ENCODE peak calls at places on chromosome 6, in seven cellular contexts. P, O, A, Q, U, Z and X are unnamed samples.

GRCh38 chr6:40906759-40907158 is 132.3 kb downstream of the UNC5CL start:
- DNase-seq in P (peak; percentile 71), Q (no peak), A (peak; percentile 90), Z (no peak), U (no peak), O (no peak), X (no peak)

GRCh38 chr6:129385117-129385516 is 324.9 kb downstream of the ARHGAP18 start:
- DNase-seq in Q (no peak), O (no peak), U (no peak), A (no peak), Z (no peak), P (no peak), X (no peak)

GRCh38 chr6:16228709-16229665 is 9.4 kb upstream of the GMPR start:
- DNase-seq in P (peak; percentile 35), Z (no peak), U (no peak), Q (no peak), O (no peak), A (peak; percentile 35), X (no peak)

GRCh38 chr6:42988486-42989020 is 4.2 kb downstream of the PPP2R5D start:
- DNase-seq in A (peak; percentile 19), Z (no peak), P (peak; percentile 57), U (no peak), O (peak; percentile 7), Q (no peak), X (no peak)

GRCh38 chr6:27073441-27073840 is 174.1 kb upstream of the PRSS16 start:
- DNase-seq in Q (no peak), U (no peak), O (no peak), P (no peak), Z (no peak), A (no peak), X (no peak)

GRCh38 chr6:44002591-44003344 is 124.5 kb downstream of the MRPL14 start:
- DNase-seq in U (peak; percentile 88), P (peak; percentile 77), Q (no peak), Z (peak; percentile 65), A (no peak), O (peak; percentile 78), X (peak; percentile 15)

GRCh38 chr6:141421378-141421777 is 711.3 kb upstream of the GJE1 start:
- DNase-seq in Q (peak; percentile 8), O (no peak), Z (no peak), A (peak; percentile 82), P (peak; percentile 91), U (no peak), X (no peak)

GRCh38 chr6:168674595-168674994 is 233.6 kb downstream of the SMOC2 start:
- DNase-seq in Q (no peak), U (no peak), Z (no peak), O (no peak), A (no peak), P (no peak), X (no peak)

GRCh38 chr6:151553416-151554158 is 59.8 kb downstream of the CCDC170 start:
- DNase-seq in Z (no peak), P (no peak), Q (no peak), U (no peak), O (no peak), A (no peak), X (no peak)

GRCh38 chr6:5425267-5425666 is 164.0 kb downstream of the FARS2 start:
- DNase-seq in Z (no peak), Q (no peak), O (no peak), P (no peak), U (no peak), A (no peak), X (no peak)

GRCh38 chr6:56368484-56368883 is 121.1 kb upstream of the COL21A1 start:
- DNase-seq in U (no peak), P (no peak), O (no peak), Q (no peak), Z (no peak), A (no peak), X (no peak)

GRCh38 chr6:160428069-160428430 is 79.9 kb downstream of the SLC22A3 start:
- DNase-seq in A (no peak), U (no peak), Q (no peak), P (no peak), Z (no peak), O (no peak), X (no peak)

GRCh38 chr6:125273965-125274364 is 27.8 kb downstream of the HDDC2 start:
- DNase-seq in U (no peak), Z (no peak), O (no peak), Q (peak; percentile 10), P (peak; percentile 29), A (peak; percentile 94), X (no peak)

GRCh38 chr6:55902796-55903195 is 27.4 kb upstream of the BMP5 start:
- DNase-seq in A (no peak), Z (no peak), O (no peak), Q (no peak), U (no peak), P (no peak), X (no peak)

GRCh38 chr6:71444222-71444621 is 155.6 kb downstream of the OGFRL1 start:
- DNase-seq in Q (no peak), Z (no peak), A (peak; percentile 40), P (no peak), O (no peak), U (no peak), X (no peak)

GRCh38 chr6:31776961-31777666 is at the start of gene VWA7:
- DNase-seq in Z (peak; percentile 96), A (peak; percentile 88), U (no peak), O (peak; percentile 39), P (peak; percentile 89), Q (peak; percentile 84), X (no peak)

GRCh38 chr6:111764238-111765182 is 108.7 kb downstream of the FYN start:
- DNase-seq in U (peak; percentile 56), Q (no peak), P (no peak), Z (no peak), O (peak; percentile 38), A (no peak), X (peak; percentile 26)

GRCh38 chr6:67779876-67780275 is 855.2 kb upstream of the ADGRB3 start:
- DNase-seq in U (no peak), O (no peak), Q (no peak), Z (no peak), A (no peak), P (no peak), X (no peak)

GRCh38 chr6:111724505-111724904 is 118.8 kb upstream of the TRAF3IP2 start:
- DNase-seq in O (no peak), A (no peak), Q (no peak), U (no peak), P (no peak), Z (peak; percentile 66), X (peak; percentile 88)

GRCh38 chr6:152532556-152533422 is 104.4 kb downstream of the SYNE1 start:
- DNase-seq in A (peak; percentile 27), Z (no peak), P (no peak), Q (no peak), O (no peak), U (no peak), X (no peak)

GRCh38 chr6:149860513-149860833 is 3.7 kb downstream of the LRP11 start:
- DNase-seq in O (no peak), A (no peak), P (no peak), U (no peak), Z (no peak), Q (no peak), X (no peak)

GRCh38 chr6:132298344-132298949 is 102.8 kb downstream of the MOXD1 start:
- DNase-seq in U (peak; percentile 62), A (peak; percentile 60), Z (peak; percentile 66), O (peak; percentile 84), P (peak; percentile 64), Q (peak; percentile 36), X (peak; percentile 80)

GRCh38 chr6:9272671-9273070 is 837.3 kb upstream of the SLC35B3 start:
- DNase-seq in Z (no peak), A (no peak), Q (no peak), O (no peak), U (no peak), P (peak; percentile 6), X (no peak)

GRCh38 chr6:82144852-82145332 is 102.7 kb downstream of the IBTK start:
- DNase-seq in A (peak; percentile 86), P (peak; percentile 91), U (peak; percentile 11), Z (no peak), O (peak; percentile 17), Q (peak; percentile 57), X (no peak)

GRCh38 chr6:138238368-138238767 is 20.1 kb upstream of the PBOV1 start:
- DNase-seq in Z (no peak), U (no peak), Q (no peak), O (no peak), P (no peak), A (no peak), X (no peak)
- TF ChIP-seq EZH2phosphoT487 in Z (no peak), U (no peak), Q (no peak), O (no peak), P (no peak), A (no peak), X (no peak)

GRCh38 chr6:134534708-134535149 is 216.8 kb upstream of the SGK1 start:
- DNase-seq in U (no peak), O (no peak), Z (no peak), P (peak; percentile 74), Q (no peak), A (peak; percentile 43), X (no peak)

GRCh38 chr6:134535831-134536230 is 217.9 kb upstream of the SGK1 start:
- DNase-seq in P (no peak), Q (no peak), A (peak; percentile 4), Z (no peak), O (no peak), U (no peak), X (no peak)

GRCh38 chr6:134539865-134540323 is 222.0 kb upstream of the SGK1 start:
- DNase-seq in Z (no peak), P (no peak), U (no peak), Q (no peak), O (peak; percentile 2), A (no peak), X (no peak)

GRCh38 chr6:134533991-134534390 is 216.1 kb upstream of the SGK1 start:
- DNase-seq in U (no peak), A (no peak), Q (no peak), Z (no peak), P (no peak), O (no peak), X (no peak)

GRCh38 chr6:134537146-134537555 is 219.2 kb upstream of the SGK1 start:
- DNase-seq in P (peak; percentile 96), Q (peak; percentile 92), A (peak; percentile 93), O (no peak), Z (no peak), U (no peak), X (no peak)
- TF ChIP-seq EZH2phosphoT487 in P (no peak), Q (no peak), A (no peak), O (no peak), Z (no peak), U (no peak), X (no peak)

GRCh38 chr6:127266892-127267741 is 453 bp downstream of the RNF146 start:
- DNase-seq in Q (peak; percentile 13), Z (peak; percentile 54), O (peak; percentile 61), P (peak; percentile 79), U (peak; percentile 76), A (peak; percentile 30), X (peak; percentile 73)

GRCh38 chr6:127267742-127268588 is 1.3 kb downstream of the RNF146 start:
- DNase-seq in P (peak; percentile 49), U (peak; percentile 29), Z (peak; percentile 7), A (peak; percentile 4), Q (no peak), O (peak; percentile 36), X (peak; percentile 13)

GRCh38 chr6:127266178-127266891 is at the start of gene RNF146:
- DNase-seq in A (peak; percentile 68), Z (peak; percentile 80), U (peak; percentile 92), P (peak; percentile 93), O (peak; percentile 92), Q (peak; percentile 75), X (peak; percentile 85)
- TF ChIP-seq EZH2phosphoT487 in A (no peak), Z (no peak), U (no peak), P (no peak), O (no peak), Q (no peak), X (no peak)

GRCh38 chr6:158121335-158121734 is 46.7 kb downstream of the SERAC1 start:
- DNase-seq in U (no peak), O (no peak), A (no peak), Z (no peak), Q (no peak), P (no peak), X (no peak)
- TF ChIP-seq EZH2phosphoT487 in U (no peak), O (no peak), A (no peak), Z (no peak), Q (no peak), P (no peak), X (no peak)